ENCODE peak calls at places on chromosomes 7 and 10, in six cellular contexts. One of them, this sample, is unnamed.

GRCh38 chr7:126541416-126541815 is 711.3 kb downstream of the GRM8 start:
- DNase-seq in Peyer's patch: no peak
- DNase-seq in thoracic aorta: no peak
- DNase-seq in B cell: no peak
- DNase-seq in activated CD8-positive, alpha-beta memory T cell treated with anti-CD3 and anti-CD28 coated beads, Interleukin-2, amount 50 U/mL, for 48 hours: no peak
- DNase-seq in type B pancreatic cell: no peak
- DNase-seq in this sample: no peak

GRCh38 chr7:101947899-101948298 is 130.5 kb downstream of the CUX1 start:
- DNase-seq in Peyer's patch: no peak
- DNase-seq in thoracic aorta: no peak
- DNase-seq in B cell: no peak
- DNase-seq in activated CD8-positive, alpha-beta memory T cell treated with anti-CD3 and anti-CD28 coated beads, Interleukin-2, amount 50 U/mL, for 48 hours: no peak
- DNase-seq in type B pancreatic cell: no peak
- DNase-seq in this sample: peak; percentile 61

GRCh38 chr7:105594034-105594433 is 12.7 kb upstream of the EFCAB10 start:
- DNase-seq in Peyer's patch: no peak
- DNase-seq in thoracic aorta: no peak
- DNase-seq in B cell: no peak
- DNase-seq in activated CD8-positive, alpha-beta memory T cell treated with anti-CD3 and anti-CD28 coated beads, Interleukin-2, amount 50 U/mL, for 48 hours: no peak
- DNase-seq in type B pancreatic cell: no peak
- DNase-seq in this sample: no peak

GRCh38 chr7:100632951-100633717 is 8.2 kb downstream of the TFR2 start:
- DNase-seq in Peyer's patch: peak; percentile 73
- DNase-seq in thoracic aorta: no peak
- DNase-seq in B cell: peak; percentile 61
- DNase-seq in activated CD8-positive, alpha-beta memory T cell treated with anti-CD3 and anti-CD28 coated beads, Interleukin-2, amount 50 U/mL, for 48 hours: peak; percentile 83
- DNase-seq in type B pancreatic cell: no peak
- DNase-seq in this sample: no peak

GRCh38 chr10:133445268-133445732 is 8.4 kb upstream of the SCART1 start:
- DNase-seq in Peyer's patch: peak; percentile 8
- DNase-seq in thoracic aorta: no peak
- DNase-seq in B cell: no peak
- DNase-seq in activated CD8-positive, alpha-beta memory T cell treated with anti-CD3 and anti-CD28 coated beads, Interleukin-2, amount 50 U/mL, for 48 hours: no peak
- DNase-seq in type B pancreatic cell: peak; percentile 67
- DNase-seq in this sample: no peak

GRCh38 chr7:18458830-18459229 is 36.7 kb upstream of the HDAC9 start:
- DNase-seq in Peyer's patch: no peak
- DNase-seq in thoracic aorta: no peak
- DNase-seq in B cell: no peak
- DNase-seq in activated CD8-positive, alpha-beta memory T cell treated with anti-CD3 and anti-CD28 coated beads, Interleukin-2, amount 50 U/mL, for 48 hours: no peak
- DNase-seq in type B pancreatic cell: no peak
- DNase-seq in this sample: no peak

GRCh38 chr7:45007106-45007505 is 7.1 kb downstream of the CCM2 start:
- DNase-seq in Peyer's patch: no peak
- DNase-seq in thoracic aorta: no peak
- DNase-seq in B cell: no peak
- DNase-seq in activated CD8-positive, alpha-beta memory T cell treated with anti-CD3 and anti-CD28 coated beads, Interleukin-2, amount 50 U/mL, for 48 hours: no peak
- DNase-seq in type B pancreatic cell: no peak
- DNase-seq in this sample: no peak

GRCh38 chr10:27759483-27760281 is 14.1 kb upstream of the MKX start:
- DNase-seq in Peyer's patch: no peak
- DNase-seq in thoracic aorta: no peak
- DNase-seq in B cell: no peak
- DNase-seq in activated CD8-positive, alpha-beta memory T cell treated with anti-CD3 and anti-CD28 coated beads, Interleukin-2, amount 50 U/mL, for 48 hours: no peak
- DNase-seq in type B pancreatic cell: no peak
- DNase-seq in this sample: no peak

GRCh38 chr7:95607477-95608010 is 11.2 kb upstream of the PDK4 start:
- DNase-seq in Peyer's patch: no peak
- DNase-seq in thoracic aorta: no peak
- DNase-seq in B cell: no peak
- DNase-seq in activated CD8-positive, alpha-beta memory T cell treated with anti-CD3 and anti-CD28 coated beads, Interleukin-2, amount 50 U/mL, for 48 hours: no peak
- DNase-seq in type B pancreatic cell: no peak
- DNase-seq in this sample: no peak

GRCh38 chr7:68663392-68663791 is 934.9 kb upstream of the AUTS2 start:
- DNase-seq in Peyer's patch: no peak
- DNase-seq in thoracic aorta: no peak
- DNase-seq in B cell: no peak
- DNase-seq in activated CD8-positive, alpha-beta memory T cell treated with anti-CD3 and anti-CD28 coated beads, Interleukin-2, amount 50 U/mL, for 48 hours: no peak
- DNase-seq in type B pancreatic cell: no peak
- DNase-seq in this sample: no peak

GRCh38 chr7:137978464-137979237 is 23.2 kb downstream of the CREB3L2 start:
- DNase-seq in Peyer's patch: no peak
- DNase-seq in thoracic aorta: peak; percentile 74
- DNase-seq in B cell: no peak
- DNase-seq in activated CD8-positive, alpha-beta memory T cell treated with anti-CD3 and anti-CD28 coated beads, Interleukin-2, amount 50 U/mL, for 48 hours: no peak
- DNase-seq in type B pancreatic cell: no peak
- DNase-seq in this sample: no peak

GRCh38 chr7:26090927-26091519 is 61.0 kb upstream of the NFE2L3 start:
- DNase-seq in Peyer's patch: no peak
- DNase-seq in thoracic aorta: no peak
- DNase-seq in B cell: no peak
- DNase-seq in activated CD8-positive, alpha-beta memory T cell treated with anti-CD3 and anti-CD28 coated beads, Interleukin-2, amount 50 U/mL, for 48 hours: no peak
- DNase-seq in type B pancreatic cell: no peak
- DNase-seq in this sample: no peak

GRCh38 chr7:125876436-125876835 is 946.8 kb upstream of the POT1 start:
- DNase-seq in Peyer's patch: no peak
- DNase-seq in thoracic aorta: no peak
- DNase-seq in B cell: no peak
- DNase-seq in activated CD8-positive, alpha-beta memory T cell treated with anti-CD3 and anti-CD28 coated beads, Interleukin-2, amount 50 U/mL, for 48 hours: no peak
- DNase-seq in type B pancreatic cell: no peak
- DNase-seq in this sample: no peak

GRCh38 chr10:72259491-72260214 is 14.1 kb upstream of the DDIT4 start:
- DNase-seq in Peyer's patch: no peak
- DNase-seq in thoracic aorta: no peak
- DNase-seq in B cell: no peak
- DNase-seq in activated CD8-positive, alpha-beta memory T cell treated with anti-CD3 and anti-CD28 coated beads, Interleukin-2, amount 50 U/mL, for 48 hours: peak; percentile 61
- DNase-seq in type B pancreatic cell: no peak
- DNase-seq in this sample: no peak

GRCh38 chr10:131750973-131751826 is 149.6 kb upstream of the PPP2R2D start:
- DNase-seq in Peyer's patch: no peak
- DNase-seq in thoracic aorta: no peak
- DNase-seq in B cell: no peak
- DNase-seq in activated CD8-positive, alpha-beta memory T cell treated with anti-CD3 and anti-CD28 coated beads, Interleukin-2, amount 50 U/mL, for 48 hours: no peak
- DNase-seq in type B pancreatic cell: no peak
- DNase-seq in this sample: no peak

GRCh38 chr7:82593780-82594179 is 150.2 kb upstream of the CACNA2D1 start:
- DNase-seq in Peyer's patch: no peak
- DNase-seq in thoracic aorta: no peak
- DNase-seq in B cell: no peak
- DNase-seq in activated CD8-positive, alpha-beta memory T cell treated with anti-CD3 and anti-CD28 coated beads, Interleukin-2, amount 50 U/mL, for 48 hours: no peak
- DNase-seq in type B pancreatic cell: no peak
- DNase-seq in this sample: no peak

GRCh38 chr7:39622609-39623311 is 612 bp upstream of the RALA start:
- DNase-seq in Peyer's patch: no peak
- DNase-seq in thoracic aorta: no peak
- DNase-seq in B cell: peak; percentile 41
- DNase-seq in activated CD8-positive, alpha-beta memory T cell treated with anti-CD3 and anti-CD28 coated beads, Interleukin-2, amount 50 U/mL, for 48 hours: no peak
- DNase-seq in type B pancreatic cell: no peak
- DNase-seq in this sample: no peak

GRCh38 chr10:92290076-92290836 is 622 bp downstream of the CPEB3 start:
- DNase-seq in Peyer's patch: no peak
- DNase-seq in thoracic aorta: no peak
- DNase-seq in B cell: peak; percentile 52
- DNase-seq in activated CD8-positive, alpha-beta memory T cell treated with anti-CD3 and anti-CD28 coated beads, Interleukin-2, amount 50 U/mL, for 48 hours: no peak
- DNase-seq in type B pancreatic cell: no peak
- DNase-seq in this sample: peak; percentile 27

GRCh38 chr7:95529701-95530100 is 44.0 kb downstream of the ASB4 start:
- DNase-seq in Peyer's patch: no peak
- DNase-seq in thoracic aorta: no peak
- DNase-seq in B cell: no peak
- DNase-seq in activated CD8-positive, alpha-beta memory T cell treated with anti-CD3 and anti-CD28 coated beads, Interleukin-2, amount 50 U/mL, for 48 hours: no peak
- DNase-seq in type B pancreatic cell: no peak
- DNase-seq in this sample: no peak

GRCh38 chr10:7756360-7756992 is 31.3 kb downstream of the KIN start:
- DNase-seq in Peyer's patch: no peak
- DNase-seq in thoracic aorta: no peak
- DNase-seq in B cell: no peak
- DNase-seq in activated CD8-positive, alpha-beta memory T cell treated with anti-CD3 and anti-CD28 coated beads, Interleukin-2, amount 50 U/mL, for 48 hours: no peak
- DNase-seq in type B pancreatic cell: no peak
- DNase-seq in this sample: no peak

GRCh38 chr7:131235489-131236317 is 92.0 kb upstream of the MKLN1 start:
- DNase-seq in Peyer's patch: peak; percentile 27
- DNase-seq in thoracic aorta: peak; percentile 41
- DNase-seq in B cell: peak; percentile 47
- DNase-seq in activated CD8-positive, alpha-beta memory T cell treated with anti-CD3 and anti-CD28 coated beads, Interleukin-2, amount 50 U/mL, for 48 hours: peak; percentile 79
- DNase-seq in type B pancreatic cell: no peak
- DNase-seq in this sample: no peak

GRCh38 chr7:73431041-73431835 is 2.3 kb upstream of the FZD9 start:
- DNase-seq in Peyer's patch: no peak
- DNase-seq in thoracic aorta: no peak
- DNase-seq in B cell: no peak
- DNase-seq in activated CD8-positive, alpha-beta memory T cell treated with anti-CD3 and anti-CD28 coated beads, Interleukin-2, amount 50 U/mL, for 48 hours: no peak
- DNase-seq in type B pancreatic cell: no peak
- DNase-seq in this sample: no peak

GRCh38 chr7:136205956-136206355 is 228.8 kb upstream of the MTPN start:
- DNase-seq in Peyer's patch: no peak
- DNase-seq in thoracic aorta: no peak
- DNase-seq in B cell: no peak
- DNase-seq in activated CD8-positive, alpha-beta memory T cell treated with anti-CD3 and anti-CD28 coated beads, Interleukin-2, amount 50 U/mL, for 48 hours: no peak
- DNase-seq in type B pancreatic cell: no peak
- DNase-seq in this sample: no peak

GRCh38 chr10:25084447-25084846 is 68.0 kb downstream of the THNSL1 start:
- DNase-seq in Peyer's patch: no peak
- DNase-seq in thoracic aorta: no peak
- DNase-seq in B cell: no peak
- DNase-seq in activated CD8-positive, alpha-beta memory T cell treated with anti-CD3 and anti-CD28 coated beads, Interleukin-2, amount 50 U/mL, for 48 hours: no peak
- DNase-seq in type B pancreatic cell: no peak
- DNase-seq in this sample: no peak

GRCh38 chr10:100303724-100304319 is 17.3 kb upstream of the BLOC1S2 start:
- DNase-seq in Peyer's patch: no peak
- DNase-seq in thoracic aorta: no peak
- DNase-seq in B cell: no peak
- DNase-seq in activated CD8-positive, alpha-beta memory T cell treated with anti-CD3 and anti-CD28 coated beads, Interleukin-2, amount 50 U/mL, for 48 hours: no peak
- DNase-seq in type B pancreatic cell: no peak
- DNase-seq in this sample: no peak

GRCh38 chr10:78543026-78543748 is 509.5 kb downstream of the RPS24 start:
- DNase-seq in Peyer's patch: no peak
- DNase-seq in thoracic aorta: no peak
- DNase-seq in B cell: peak; percentile 14
- DNase-seq in activated CD8-positive, alpha-beta memory T cell treated with anti-CD3 and anti-CD28 coated beads, Interleukin-2, amount 50 U/mL, for 48 hours: no peak
- DNase-seq in type B pancreatic cell: no peak
- DNase-seq in this sample: no peak

GRCh38 chr7:85172530-85172941 is 14.3 kb downstream of the SEMA3D start:
- DNase-seq in Peyer's patch: no peak
- DNase-seq in thoracic aorta: peak; percentile 15
- DNase-seq in B cell: no peak
- DNase-seq in activated CD8-positive, alpha-beta memory T cell treated with anti-CD3 and anti-CD28 coated beads, Interleukin-2, amount 50 U/mL, for 48 hours: no peak
- DNase-seq in type B pancreatic cell: no peak
- DNase-seq in this sample: no peak